ENCODE peak calls at places on chromosomes 7 and 10, in eight cellular contexts. I, Y, E, A, F, G, O and R are unnamed samples.

GRCh38 chr7:112103246-112103645 is 103.0 kb downstream of the DOCK4 start:
- DNase-seq in E (no peak), A (no peak), F (no peak), O (no peak), I (no peak), G (no peak), Y (no peak), R (no peak)

GRCh38 chr7:81195033-81195432 is 276.2 kb upstream of the SEMA3C start:
- DNase-seq in E (no peak), A (no peak), I (no peak), O (no peak), G (no peak), F (no peak), Y (no peak), R (no peak)

GRCh38 chr7:105339404-105340316 is 49.1 kb downstream of the SRPK2 start:
- DNase-seq in I (no peak), Y (no peak), A (no peak), E (no peak), F (no peak), G (no peak), O (no peak), R (no peak)

GRCh38 chr10:8069108-8069507 is 14.6 kb downstream of the GATA3 start:
- DNase-seq in F (no peak), I (no peak), G (no peak), O (no peak), E (no peak), Y (no peak), A (no peak), R (no peak)

GRCh38 chr7:48035967-48036478 is 680 bp downstream of the C7orf57 start:
- DNase-seq in O (peak), Y (peak), G (no peak), F (no peak), I (no peak), E (no peak), A (no peak), R (peak)

GRCh38 chr10:71061472-71061871 is 150.9 kb upstream of the UNC5B start:
- DNase-seq in E (no peak), F (no peak), Y (no peak), I (no peak), A (no peak), G (no peak), O (no peak), R (no peak)

GRCh38 chr7:911791-912480 is 35.6 kb downstream of the GET4 start:
- DNase-seq in F (no peak), G (no peak), Y (no peak), I (no peak), E (peak), A (no peak), O (no peak), R (no peak)

GRCh38 chr10:26479766-26480492 is 41.8 kb downstream of the APBB1IP start:
- DNase-seq in Y (no peak), A (no peak), G (no peak), O (no peak), I (no peak), F (no peak), E (no peak), R (no peak)

GRCh38 chr7:55018361-55019328 is at the start of gene EGFR:
- DNase-seq in O (peak), A (peak), G (no peak), Y (peak), E (peak), I (no peak), F (peak), R (peak)

GRCh38 chr7:116236020-116236630 is 25.8 kb downstream of the TES start:
- DNase-seq in G (peak), I (peak), O (no peak), Y (peak), F (peak), A (no peak), E (peak), R (no peak)

GRCh38 chr10:16809074-16809718 is 8.0 kb downstream of the RSU1 start:
- DNase-seq in I (no peak), F (peak), G (no peak), O (peak), E (peak), Y (peak), A (no peak), R (no peak)

GRCh38 chr7:144497296-144497695 is 93.8 kb upstream of the NOBOX start:
- DNase-seq in Y (no peak), F (no peak), G (no peak), O (no peak), A (no peak), I (no peak), E (no peak), R (no peak)

GRCh38 chr7:27640914-27641570 is 21.6 kb downstream of the HIBADH start:
- DNase-seq in E (no peak), F (peak), I (no peak), Y (peak), A (peak), G (no peak), O (peak), R (no peak)

GRCh38 chr10:112435013-112435619 is 11.6 kb downstream of the ZDHHC6 start:
- DNase-seq in O (no peak), Y (peak), A (no peak), E (no peak), G (peak), F (no peak), I (no peak), R (no peak)

GRCh38 chr7:17255930-17256329 is 42.5 kb upstream of the AHR start:
- DNase-seq in Y (no peak), I (no peak), E (no peak), A (no peak), O (no peak), F (no peak), G (no peak), R (no peak)

GRCh38 chr7:93623816-93624215 is 49.3 kb upstream of the CALCR start:
- DNase-seq in Y (no peak), A (no peak), I (no peak), E (no peak), O (no peak), F (no peak), G (no peak), R (no peak)

GRCh38 chr10:88879754-88880286 is at the start of gene STAMBPL1:
- DNase-seq in O (peak), A (peak), I (no peak), Y (peak), G (peak), F (peak), E (peak), R (no peak)

GRCh38 chr10:132136689-132137088 is 50.1 kb upstream of the DPYSL4 start:
- DNase-seq in F (no peak), Y (no peak), A (no peak), E (no peak), G (no peak), O (no peak), I (no peak), R (peak)

GRCh38 chr10:23367896-23368685 is 23.5 kb upstream of the C10orf67 start:
- DNase-seq in Y (no peak), O (no peak), I (no peak), A (no peak), G (no peak), E (no peak), F (no peak), R (no peak)

GRCh38 chr10:45135836-45136235 is 135.1 kb downstream of the ZNF22 start:
- DNase-seq in F (no peak), E (no peak), O (no peak), Y (no peak), G (no peak), I (no peak), A (no peak), R (no peak)

GRCh38 chr10:74921744-74922143 is 95.3 kb downstream of the KAT6B start:
- DNase-seq in O (no peak), Y (no peak), G (no peak), E (no peak), A (no peak), F (no peak), I (no peak), R (no peak)

GRCh38 chr7:44534501-44534900 is 6.6 kb downstream of the NPC1L1 start:
- DNase-seq in E (no peak), I (peak), Y (peak), F (peak), A (no peak), G (peak), O (peak), R (no peak)

GRCh38 chr7:13291010-13291409 is 603.6 kb downstream of the ARL4A start:
- DNase-seq in F (no peak), Y (peak), O (no peak), I (no peak), G (no peak), A (no peak), E (no peak), R (no peak)

GRCh38 chr7:80707318-80707717 is 68.9 kb downstream of the CD36 start:
- DNase-seq in F (no peak), G (no peak), Y (no peak), A (no peak), I (no peak), E (no peak), O (no peak), R (no peak)

GRCh38 chr7:12244129-12244528 is 33.0 kb downstream of the TMEM106B start:
- DNase-seq in E (no peak), Y (peak), O (peak), G (no peak), F (peak), A (no peak), I (peak), R (no peak)

GRCh38 chr7:15625456-15625855 is 61.0 kb downstream of the MEOX2 start:
- DNase-seq in G (no peak), O (no peak), I (no peak), E (no peak), F (no peak), Y (no peak), A (no peak), R (no peak)

GRCh38 chr7:158097511-158098124 is 490.0 kb downstream of the PTPRN2 start:
- DNase-seq in Y (no peak), F (no peak), I (no peak), A (no peak), G (peak), E (no peak), O (no peak), R (peak)

GRCh38 chr7:2926898-2927405 is 82.8 kb upstream of the GNA12 start:
- DNase-seq in G (no peak), O (no peak), E (no peak), A (no peak), Y (no peak), I (no peak), F (no peak), R (peak)

GRCh38 chr7:51246258-51247245 is 70.1 kb downstream of the COBL start:
- DNase-seq in Y (no peak), O (no peak), G (no peak), A (no peak), F (no peak), E (peak), I (peak), R (peak)